ENCODE peak calls at places on chromosomes 5 and 9, in five cellular contexts. K, F, H, D and T are unnamed samples.

GRCh38 chr9:8332296-8332695 is 532.7 kb upstream of the DMAC1 start:
- DNase-seq in H (no peak), D (no peak), K (no peak), F (no peak), T (no peak)

GRCh38 chr5:163177971-163178370 is 259.4 kb upstream of the CCNG1 start:
- DNase-seq in K (no peak), H (no peak), F (no peak), D (no peak), T (no peak)

GRCh38 chr9:99557816-99558215 is 263.9 kb upstream of the NR4A3 start:
- DNase-seq in F (no peak), D (no peak), K (no peak), H (no peak), T (no peak)

GRCh38 chr5:131245312-131245711 is 18.5 kb upstream of the CDC42SE2 start:
- DNase-seq in H (no peak), D (no peak), K (no peak), F (no peak), T (no peak)

GRCh38 chr9:20579544-20580309 is 42.6 kb downstream of the MLLT3 start:
- DNase-seq in H (peak; percentile 69), F (no peak), D (no peak), K (no peak), T (no peak)

GRCh38 chr5:179378116-179378440 is 32.8 kb upstream of the ADAMTS2 start:
- DNase-seq in D (peak; percentile 38), K (no peak), F (no peak), H (no peak), T (no peak)

GRCh38 chr9:134205636-134206316 is 41.4 kb upstream of the RNU6ATAC start:
- DNase-seq in F (no peak), H (no peak), D (no peak), K (peak; percentile 44), T (peak; percentile 32)

GRCh38 chr5:6177926-6178325 is 200.4 kb downstream of the MED10 start:
- DNase-seq in D (peak; percentile 9), K (no peak), H (no peak), F (no peak), T (no peak)

GRCh38 chr9:98989036-98990000 is 45.6 kb downstream of the COL15A1 start:
- DNase-seq in D (peak; percentile 97), F (no peak), K (no peak), H (peak; percentile 97), T (peak; percentile 99)

GRCh38 chr9:93813221-93813620 is 141.9 kb downstream of the BARX1 start:
- DNase-seq in K (no peak), D (no peak), H (no peak), F (no peak), T (no peak)

GRCh38 chr5:10633271-10634049 is 69.6 kb downstream of the ANKRD33B start:
- DNase-seq in F (peak; percentile 48), H (no peak), D (peak; percentile 79), K (peak; percentile 88), T (no peak)